ENCODE peak calls at places on chromosomes 1 and 21, in six cellular contexts. P, T, K, R, X and A are unnamed samples.

GRCh38 chr1:11766429-11766776 is 4.4 kb downstream of the C1orf167 start:
- DNase-seq in P (no peak), T (no peak), K (no peak), R (no peak), X (no peak), A (no peak)

GRCh38 chr1:160846281-160846680 is 16.4 kb downstream of the CD244 start:
- DNase-seq in P (no peak), T (no peak), K (no peak), R (no peak), X (no peak), A (no peak)

GRCh38 chr1:194935864-194936263 is 1672.4 kb downstream of the KCNT2 start:
- DNase-seq in P (no peak), T (no peak), K (no peak), R (no peak), X (no peak), A (no peak)

GRCh38 chr1:111406325-111406768 is 21.2 kb downstream of the OVGP1 start:
- DNase-seq in P (no peak), T (peak), K (no peak), R (no peak), X (peak), A (peak)

GRCh38 chr1:206490643-206491421 is 16.5 kb upstream of the RASSF5 start:
- DNase-seq in P (no peak), T (no peak), K (no peak), R (no peak), X (no peak), A (no peak)

GRCh38 chr21:37532868-37533780 is 166.6 kb downstream of the DYRK1A start:
- DNase-seq in P (peak), T (no peak), K (peak), R (no peak), X (no peak), A (no peak)

GRCh38 chr1:37726746-37727145 is 34.4 kb downstream of the CDCA8 start:
- DNase-seq in P (no peak), T (no peak), K (no peak), R (no peak), X (no peak), A (no peak)

GRCh38 chr1:245458761-245459174 is 304.0 kb downstream of the KIF26B start:
- DNase-seq in P (no peak), T (no peak), K (no peak), R (no peak), X (no peak), A (no peak)

GRCh38 chr1:36703526-36704208 is 221.0 kb upstream of the CSF3R start:
- DNase-seq in P (peak), T (peak), K (peak), R (peak), X (peak), A (peak)

GRCh38 chr21:38493549-38494253 is 4.6 kb downstream of the ERG start:
- DNase-seq in P (no peak), T (no peak), K (no peak), R (no peak), X (no peak), A (no peak)

GRCh38 chr1:5648410-5649165 is 343.6 kb downstream of the NPHP4 start:
- DNase-seq in P (no peak), T (no peak), K (no peak), R (peak), X (no peak), A (no peak)

GRCh38 chr1:93114403-93114802 is 35.3 kb downstream of the MTF2 start:
- DNase-seq in P (no peak), T (no peak), K (no peak), R (peak), X (no peak), A (no peak)

GRCh38 chr1:98059616-98060015 is 138.8 kb upstream of the DPYD start:
- DNase-seq in P (no peak), T (no peak), K (no peak), R (no peak), X (no peak), A (no peak)

GRCh38 chr1:173249349-173249748 is 42.2 kb upstream of the TNFSF4 start:
- DNase-seq in P (no peak), T (no peak), K (no peak), R (no peak), X (no peak), A (no peak)
- TF ChIP-seq TAF1 in P (no peak), T (no peak), K (no peak), R (no peak), X (no peak), A (no peak)

GRCh38 chr21:46099476-46099875 is 1.6 kb downstream of the COL6A2 start:
- DNase-seq in P (no peak), T (peak), K (no peak), R (peak), X (no peak), A (no peak)

GRCh38 chr21:46096997-46097825 is 701 bp upstream of the COL6A2 start:
- DNase-seq in P (no peak), T (no peak), K (peak), R (no peak), X (no peak), A (peak)

GRCh38 chr21:46096596-46096981 is 1.3 kb upstream of the COL6A2 start:
- DNase-seq in P (no peak), T (no peak), K (no peak), R (no peak), X (no peak), A (no peak)

GRCh38 chr21:46098303-46099141 is 610 bp downstream of the COL6A2 start:
- DNase-seq in P (no peak), T (peak), K (no peak), R (no peak), X (no peak), A (peak)

DNA sequence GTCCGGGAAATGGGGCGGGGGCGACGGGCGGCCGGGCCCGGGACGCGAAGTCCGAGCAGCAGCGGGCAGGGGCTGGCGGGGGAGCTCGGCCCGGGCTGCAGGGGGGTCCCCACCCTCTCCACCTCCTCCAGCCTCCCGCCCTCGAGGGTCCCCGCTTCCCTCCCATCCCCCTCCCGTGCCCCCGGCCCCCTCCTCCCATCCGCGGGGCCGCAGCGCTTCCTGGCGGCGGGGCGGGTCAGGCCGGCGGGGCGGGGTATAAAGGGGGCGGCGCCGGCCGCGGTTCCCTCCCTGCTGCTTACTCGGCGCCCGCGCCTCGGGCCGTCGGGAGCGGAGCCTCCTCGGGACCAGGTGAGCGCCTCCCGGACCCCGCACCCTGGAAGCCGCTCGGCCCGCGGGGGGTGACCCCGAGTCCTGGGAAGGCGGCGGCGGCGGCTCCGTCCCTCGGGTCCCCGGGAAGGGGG is at the start of gene COL6A2:
- DNase-seq in P (peak), T (peak), K (peak), R (no peak), X (no peak), A (peak)
- TF ChIP-seq POLR2A in P (no peak), T (no peak), K (no peak), R (no peak), X (no peak), A (no peak)

GRCh38 chr1:48776400-48777218 is at the start of gene BEND5:
- DNase-seq in P (peak), T (peak), K (no peak), R (no peak), X (no peak), A (peak)
- TF ChIP-seq POLR2AphosphoS5 in P (no peak), T (no peak), K (no peak), R (no peak), X (no peak), A (no peak)

GRCh38 chr1:178031856-178032320 is 62.0 kb upstream of the RASAL2 start:
- DNase-seq in P (peak), T (peak), K (peak), R (peak), X (no peak), A (peak)
- TF ChIP-seq TAF1 in P (no peak), T (no peak), K (no peak), R (no peak), X (no peak), A (no peak)

GRCh38 chr1:25817840-25818501 is 1.8 kb upstream of the MTFR1L start:
- DNase-seq in P (no peak), T (no peak), K (peak), R (peak), X (no peak), A (no peak)

GRCh38 chr1:25821112-25821476 is 1.3 kb downstream of the MTFR1L start:
- DNase-seq in P (no peak), T (no peak), K (no peak), R (no peak), X (no peak), A (no peak)

GRCh38 chr1:25818569-25818968 is 1.2 kb upstream of the MTFR1L start:
- DNase-seq in P (no peak), T (no peak), K (no peak), R (peak), X (no peak), A (no peak)

GRCh38 chr1:25820247-25821111 is 725 bp downstream of the MTFR1L start:
- DNase-seq in P (no peak), T (peak), K (peak), R (peak), X (peak), A (peak)

DNA sequence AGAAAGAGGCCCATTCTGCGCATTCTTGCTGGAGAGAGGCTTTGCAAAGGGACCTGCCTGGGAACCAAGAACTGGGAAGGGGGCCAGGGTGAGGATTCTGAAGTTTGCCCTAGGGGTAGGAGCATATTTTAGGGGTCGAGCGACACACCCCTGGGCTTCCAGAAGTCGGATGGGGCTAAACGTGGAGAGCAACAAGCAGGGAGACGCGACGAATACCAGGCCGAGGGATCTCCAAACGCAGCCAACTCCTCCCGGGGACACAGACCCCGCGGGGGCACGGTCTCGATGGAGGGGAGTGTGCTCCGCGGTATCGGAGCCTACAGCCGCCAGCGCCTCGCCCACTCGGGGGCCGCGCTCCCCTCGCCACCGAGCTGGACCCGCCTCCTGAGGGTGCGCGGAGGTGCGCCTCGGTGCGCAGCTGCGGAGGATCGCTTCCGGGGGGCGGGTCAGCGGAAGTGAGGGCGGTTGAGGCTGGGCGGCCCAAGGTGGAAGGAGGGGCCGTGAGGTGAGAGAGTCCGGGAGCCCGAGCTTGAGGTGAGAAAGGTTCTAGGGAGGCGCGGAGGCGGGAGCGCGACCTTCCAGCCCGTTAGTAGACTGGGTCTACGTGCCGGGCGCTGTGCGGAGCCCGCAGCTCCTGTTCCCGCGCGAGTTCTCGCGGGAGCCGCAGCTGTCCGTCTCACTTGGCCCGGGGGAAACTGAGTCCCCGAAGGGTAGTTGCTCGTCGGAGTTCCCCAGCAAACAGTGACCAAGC is at the start of gene MTFR1L:
- DNase-seq in P (no peak), T (peak), K (peak), R (peak), X (peak), A (peak)
- TF ChIP-seq POLR2A in P (peak), T (peak), K (peak), R (peak), X (peak), A (peak)

DNA sequence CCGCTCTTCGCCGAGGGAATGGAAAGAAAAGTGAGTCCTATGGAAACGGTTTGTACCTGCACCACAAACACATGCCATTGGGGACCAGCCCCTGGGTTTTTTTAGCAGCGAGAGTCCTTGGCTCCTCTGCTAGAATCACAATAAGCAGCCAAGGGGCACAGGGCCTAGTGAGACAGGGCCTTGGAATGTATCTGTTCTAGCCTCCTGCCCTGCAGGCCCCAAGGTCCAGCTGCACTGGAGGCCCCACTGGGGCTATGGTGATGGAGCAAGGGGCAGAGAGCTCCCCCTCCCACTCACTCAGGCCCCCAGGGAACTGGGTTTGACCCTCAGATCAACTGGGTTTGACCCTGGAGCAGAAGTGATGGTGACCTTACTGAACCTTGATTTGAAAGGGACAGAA is 14.4 kb downstream of the SHISA4 start:
- DNase-seq in P (no peak), T (no peak), K (no peak), R (no peak), X (no peak), A (no peak)
- TF ChIP-seq POLR2AphosphoS5 in P (no peak), T (no peak), K (no peak), R (no peak), X (no peak), A (no peak)

DNA sequence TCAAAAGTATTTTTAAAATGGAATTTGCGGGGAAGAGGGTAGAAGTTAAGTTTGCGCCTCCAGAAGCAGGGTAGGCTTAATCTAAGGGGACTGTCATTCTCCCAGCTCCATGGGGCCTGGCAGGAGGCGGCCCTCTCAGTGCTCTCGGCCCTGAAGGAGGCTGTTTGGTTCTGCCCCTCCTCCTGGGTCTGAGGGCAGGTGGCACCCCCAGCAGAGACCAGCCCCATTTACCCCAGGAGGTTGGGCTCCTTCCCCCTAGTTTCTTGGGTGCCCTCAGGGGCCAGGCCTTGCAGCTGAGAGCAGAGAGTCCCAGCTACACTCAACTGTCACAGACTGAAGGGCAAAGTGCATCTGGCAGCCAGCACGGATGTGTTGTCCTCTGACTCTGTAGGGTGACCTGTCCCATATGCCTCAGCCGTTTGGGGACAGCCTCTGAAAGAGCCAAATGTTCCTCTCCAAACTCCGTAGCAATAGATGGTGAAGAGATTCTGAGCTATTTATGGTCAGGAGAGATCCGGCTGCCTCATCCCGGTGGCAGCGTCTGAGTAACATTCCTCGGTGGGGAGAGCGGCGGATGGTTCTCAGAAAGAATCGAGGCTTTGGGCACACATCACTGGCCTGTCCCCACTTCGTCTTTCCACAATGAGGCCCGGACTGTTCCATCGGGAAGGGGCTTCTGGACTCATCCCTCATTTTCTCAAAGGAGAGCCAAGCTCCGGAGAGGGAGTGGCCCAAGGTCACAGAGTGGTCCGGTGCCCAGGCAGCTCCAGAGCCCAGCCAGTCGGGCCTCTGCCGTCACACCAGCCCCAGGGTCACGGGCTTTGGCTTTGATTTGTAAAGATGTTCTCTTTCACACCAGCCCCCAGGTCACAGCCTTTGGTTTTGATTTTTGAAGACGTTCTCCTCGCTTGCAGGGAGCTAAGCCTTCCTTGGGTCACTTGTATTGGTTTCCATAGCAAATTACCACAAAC is 424.2 kb upstream of the VAMP3 start:
- DNase-seq in P (no peak), T (no peak), K (no peak), R (no peak), X (no peak), A (no peak)
- TF ChIP-seq TAF1 in P (no peak), T (no peak), K (no peak), R (no peak), X (no peak), A (no peak)

GRCh38 chr21:14548751-14549150 is 2.6 kb upstream of the SAMSN1 start:
- DNase-seq in P (no peak), T (no peak), K (no peak), R (no peak), X (no peak), A (no peak)

GRCh38 chr21:14542638-14543037 is 3.5 kb downstream of the SAMSN1 start:
- DNase-seq in P (no peak), T (no peak), K (no peak), R (no peak), X (no peak), A (no peak)

GRCh38 chr21:14547834-14548513 is 1.9 kb upstream of the SAMSN1 start:
- DNase-seq in P (no peak), T (no peak), K (no peak), R (no peak), X (no peak), A (no peak)

GRCh38 chr21:14543983-14544382 is 2.1 kb downstream of the SAMSN1 start:
- DNase-seq in P (no peak), T (no peak), K (no peak), R (no peak), X (no peak), A (no peak)

DNA sequence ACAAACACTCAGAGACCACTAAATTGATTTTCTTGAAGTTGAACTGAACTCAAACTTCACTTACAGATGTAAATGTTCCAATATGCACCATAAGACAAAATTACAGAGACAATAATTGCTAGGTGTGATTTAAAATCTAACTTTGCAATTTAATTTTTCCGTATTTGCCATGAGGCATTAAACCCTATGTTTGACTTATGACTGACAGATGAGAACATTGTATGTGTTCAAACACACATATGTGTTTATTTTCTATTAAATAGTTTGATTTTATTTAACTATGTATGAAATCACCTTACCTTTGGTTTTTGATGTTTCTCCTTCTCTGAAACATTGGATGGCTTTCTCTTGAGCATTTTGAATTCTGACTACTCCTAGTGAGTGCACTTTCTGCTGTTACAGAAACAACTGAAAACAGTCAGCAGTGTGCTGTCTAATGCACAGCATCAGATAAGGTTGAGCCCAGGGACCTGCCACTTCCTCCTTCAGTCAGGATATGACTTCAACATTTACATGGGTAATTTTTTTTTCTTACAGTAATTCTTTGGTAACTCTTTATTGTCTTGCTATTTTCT is at the start of gene SAMSN1:
- DNase-seq in P (no peak), T (no peak), K (peak), R (no peak), X (peak), A (no peak)
- TF ChIP-seq POLR2A in P (no peak), T (peak), K (peak), R (no peak), X (peak), A (peak)

DNA sequence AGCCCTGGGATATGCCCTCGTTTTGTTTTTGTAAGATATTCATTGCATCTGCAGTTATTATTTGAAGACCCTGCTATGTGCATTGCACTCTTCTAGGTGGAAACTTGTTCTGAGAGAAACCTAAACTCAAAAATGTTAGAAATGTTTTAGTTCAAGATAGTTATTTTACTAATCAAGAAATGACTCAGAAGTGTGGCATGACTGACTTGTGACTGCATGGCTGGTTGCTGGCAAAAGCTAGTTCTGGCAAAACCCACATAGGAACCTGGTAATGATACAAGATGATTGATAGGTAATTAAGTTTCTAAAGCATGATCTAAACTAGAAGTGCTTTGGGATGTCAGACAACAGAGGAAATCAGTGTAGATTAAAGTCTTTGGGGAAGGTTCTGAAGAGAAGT is 33.8 kb upstream of the NFASC start:
- DNase-seq in P (no peak), T (no peak), K (no peak), R (no peak), X (no peak), A (no peak)
- TF ChIP-seq POLR2AphosphoS5 in P (no peak), T (no peak), K (no peak), R (no peak), X (no peak), A (no peak)

GRCh38 chr1:99681583-99681982 is 35.7 kb downstream of the PALMD start:
- DNase-seq in P (no peak), T (no peak), K (no peak), R (no peak), X (no peak), A (no peak)
- TF ChIP-seq TAF1 in P (no peak), T (no peak), K (no peak), R (no peak), X (no peak), A (no peak)